ENCODE peak calls at places on chromosomes 5 and 9, in ten cellular contexts. Q is astrocyte of the cerebellum, Z is endodermal cell, A is foreskin fibroblast, E is upper lobe of left lung, M is neural crest cell, Y is A549, L is right lobe of liver, W is HFFc6, U is GM06990. T is an unnamed sample.

GRCh38 chr5:150544606-150545219 is 36.8 kb downstream of the NDST1 start:
- DNase-seq in A (peak), Z (peak), M (peak), Q (no peak), L (peak), U (peak), E (no peak), Y (peak), W (peak), T (no peak)

GRCh38 chr5:143146161-143146560 is 257.3 kb downstream of the NR3C1 start:
- DNase-seq in W (no peak), Q (no peak), Y (no peak), A (no peak), M (no peak), E (no peak), U (no peak), Z (no peak), L (no peak), T (no peak)

GRCh38 chr9:131856105-131856504 is 116.2 kb upstream of the RAPGEF1 start:
- DNase-seq in A (no peak), Y (peak), E (no peak), Q (no peak), L (no peak), Z (peak), W (no peak), M (no peak), U (no peak), T (no peak)

GRCh38 chr9:91771027-91771426 is 179.0 kb downstream of the ROR2 start:
- DNase-seq in E (no peak), W (peak), Q (peak), Z (peak), L (no peak), U (no peak), A (peak), Y (peak), M (no peak), T (no peak)

GRCh38 chr5:136802382-136802781 is 437.0 kb upstream of the TRPC7 start:
- DNase-seq in W (peak), Z (peak), Y (peak), U (no peak), E (no peak), M (no peak), Q (peak), A (no peak), L (no peak), T (no peak)

GRCh38 chr5:150661086-150661485 is at the start of gene MYOZ3:
- DNase-seq in Q (no peak), Z (peak), E (no peak), Y (no peak), L (peak), U (no peak), M (no peak), A (no peak), W (no peak), T (no peak)

GRCh38 chr9:29556317-29556716 is 1983.0 kb upstream of the C9orf72 start:
- DNase-seq in W (peak), Q (peak), Z (no peak), Y (peak), E (no peak), L (no peak), U (no peak), A (peak), M (no peak), T (no peak)

GRCh38 chr9:124733964-124734740 is 37.0 kb downstream of the NR6A1 start:
- DNase-seq in L (no peak), M (no peak), A (no peak), W (no peak), E (no peak), Y (no peak), Q (no peak), U (no peak), Z (no peak), T (no peak)

GRCh38 chr5:151150484-151151262 is 6.9 kb downstream of the ANXA6 start:
- DNase-seq in M (peak), Q (peak), E (no peak), Y (no peak), L (no peak), A (peak), W (peak), U (peak), Z (no peak), T (no peak)

GRCh38 chr5:71891856-71892255 is 172.8 kb downstream of the CARTPT start:
- DNase-seq in L (no peak), U (no peak), Y (peak), Z (peak), A (no peak), W (peak), E (no peak), M (no peak), Q (no peak), T (no peak)

GRCh38 chr5:76074487-76074886 is 8.7 kb upstream of the SV2C start:
- DNase-seq in W (no peak), M (no peak), A (no peak), Q (no peak), U (no peak), Y (no peak), Z (peak), E (no peak), L (no peak), T (no peak)

GRCh38 chr5:501833-502184 is 22.4 kb downstream of the SLC9A3 start:
- DNase-seq in W (no peak), E (peak), M (no peak), A (no peak), Q (no peak), L (no peak), U (no peak), Z (no peak), Y (no peak), T (no peak)

GRCh38 chr9:109941771-109942170 is 161.8 kb downstream of the PALM2AKAP2 start:
- DNase-seq in M (no peak), Y (no peak), L (no peak), W (no peak), U (no peak), Q (no peak), E (no peak), Z (no peak), A (no peak), T (no peak)

GRCh38 chr9:124574944-124575343 is 67.7 kb upstream of the NR5A1 start:
- DNase-seq in Z (no peak), A (peak), L (no peak), Y (peak), M (no peak), W (peak), U (no peak), Q (no peak), E (no peak), T (no peak)

GRCh38 chr5:173486826-173487225 is 129.6 kb downstream of the BOD1 start:
- DNase-seq in W (no peak), M (no peak), A (no peak), L (no peak), Y (no peak), U (no peak), E (no peak), Q (no peak), Z (peak), T (no peak)

GRCh38 chr5:9361835-9362234 is 184.0 kb downstream of the SEMA5A start:
- DNase-seq in M (peak), Q (no peak), W (peak), E (no peak), L (peak), Y (peak), Z (peak), A (no peak), U (peak), T (no peak)

GRCh38 chr5:89967806-89968444 is 441.6 kb downstream of the CETN3 start:
- DNase-seq in Y (no peak), Z (no peak), E (no peak), A (peak), U (no peak), W (no peak), M (no peak), L (no peak), Q (peak), T (no peak)

DNA sequence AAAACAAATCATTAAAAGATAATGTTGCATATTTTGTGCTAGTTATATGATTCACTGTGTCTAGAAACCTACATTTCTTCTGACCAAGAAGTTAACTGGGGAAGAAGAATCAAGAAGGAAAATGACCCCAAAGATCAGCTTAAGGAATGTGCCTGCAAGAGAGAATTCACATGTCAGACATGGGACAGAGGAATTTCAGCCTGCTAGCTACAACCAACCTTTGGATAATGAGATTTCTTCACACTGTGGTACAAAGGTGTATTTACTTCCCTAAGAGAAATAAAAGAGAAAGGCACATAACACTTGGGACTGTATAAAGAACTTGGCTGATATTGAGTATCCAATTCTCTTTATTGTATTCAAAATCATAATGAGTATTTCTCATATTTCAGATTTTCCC is 39.6 kb upstream of the ELL2 start:
- DNase-seq in Y (no peak), W (peak), Q (no peak), U (no peak), Z (no peak), L (no peak), E (no peak), A (no peak), M (no peak), T (no peak)
- TF ChIP-seq CTCF in Y (no peak), W (no peak), Q (no peak), U (no peak), Z (no peak), L (no peak), E (no peak), A (no peak), M (no peak), T (no peak)

GRCh38 chr5:133786432-133786831 is 174.1 kb upstream of the FSTL4 start:
- DNase-seq in Z (peak), M (no peak), A (no peak), Q (no peak), U (no peak), E (no peak), W (no peak), Y (no peak), L (no peak), T (no peak)

GRCh38 chr5:133785182-133785581 is 172.8 kb upstream of the FSTL4 start:
- DNase-seq in Z (peak), W (no peak), E (no peak), L (no peak), Y (no peak), A (no peak), Q (no peak), M (no peak), U (no peak), T (peak)

GRCh38 chr5:133789428-133789827 is 177.1 kb upstream of the FSTL4 start:
- DNase-seq in E (no peak), W (no peak), A (no peak), Q (no peak), L (no peak), Y (no peak), Z (peak), U (no peak), M (no peak), T (no peak)

GRCh38 chr5:133790898-133791297 is 177.5 kb downstream of the C5orf15 start:
- DNase-seq in E (no peak), Q (no peak), L (no peak), Y (no peak), A (no peak), W (no peak), Z (no peak), U (no peak), M (no peak), T (no peak)

DNA sequence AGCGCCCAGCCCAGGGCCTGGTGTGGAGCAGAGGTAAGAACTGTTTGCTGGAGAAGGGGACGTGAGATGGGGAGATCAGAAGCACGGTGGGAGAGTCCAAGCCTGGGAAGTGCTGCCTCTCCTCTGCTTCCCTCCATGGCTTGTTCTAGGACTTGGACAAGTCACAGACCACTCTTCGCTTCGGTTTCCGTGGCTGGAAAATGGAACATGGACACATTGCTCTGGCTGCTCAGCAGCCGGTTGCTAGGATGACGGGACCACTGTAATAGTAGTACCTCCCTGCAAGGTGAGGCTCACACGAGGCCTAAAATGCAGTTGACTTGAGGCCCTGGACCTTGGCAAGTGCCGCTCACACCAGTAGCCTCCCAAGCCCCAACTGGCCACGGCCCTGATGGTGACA is 175.8 kb upstream of the FSTL4 start:
- DNase-seq in U (no peak), E (no peak), W (no peak), Z (peak), Q (no peak), A (no peak), L (no peak), M (no peak), Y (no peak), T (no peak)
- TF ChIP-seq CTCF in U (no peak), E (no peak), W (no peak), Z (no peak), Q (no peak), A (no peak), L (no peak), M (no peak), Y (no peak), T (no peak)

GRCh38 chr9:121596515-121596914 is 54.9 kb upstream of the DAB2IP start:
- DNase-seq in W (peak), A (no peak), Z (no peak), L (no peak), Y (no peak), M (no peak), Q (no peak), E (no peak), U (no peak), T (no peak)

GRCh38 chr9:121599186-121599871 is 52.1 kb upstream of the DAB2IP start:
- DNase-seq in W (no peak), Z (peak), U (no peak), M (peak), A (no peak), Y (peak), L (peak), Q (no peak), E (peak), T (peak)

GRCh38 chr9:121599872-121600585 is 51.4 kb upstream of the DAB2IP start:
- DNase-seq in E (peak), Z (peak), M (no peak), Q (no peak), Y (no peak), A (no peak), L (no peak), W (no peak), U (no peak), T (no peak)

GRCh38 chr9:121597693-121598166 is 53.7 kb upstream of the DAB2IP start:
- DNase-seq in U (no peak), L (no peak), Y (no peak), W (no peak), M (no peak), A (no peak), Q (no peak), E (no peak), Z (no peak), T (no peak)

DNA sequence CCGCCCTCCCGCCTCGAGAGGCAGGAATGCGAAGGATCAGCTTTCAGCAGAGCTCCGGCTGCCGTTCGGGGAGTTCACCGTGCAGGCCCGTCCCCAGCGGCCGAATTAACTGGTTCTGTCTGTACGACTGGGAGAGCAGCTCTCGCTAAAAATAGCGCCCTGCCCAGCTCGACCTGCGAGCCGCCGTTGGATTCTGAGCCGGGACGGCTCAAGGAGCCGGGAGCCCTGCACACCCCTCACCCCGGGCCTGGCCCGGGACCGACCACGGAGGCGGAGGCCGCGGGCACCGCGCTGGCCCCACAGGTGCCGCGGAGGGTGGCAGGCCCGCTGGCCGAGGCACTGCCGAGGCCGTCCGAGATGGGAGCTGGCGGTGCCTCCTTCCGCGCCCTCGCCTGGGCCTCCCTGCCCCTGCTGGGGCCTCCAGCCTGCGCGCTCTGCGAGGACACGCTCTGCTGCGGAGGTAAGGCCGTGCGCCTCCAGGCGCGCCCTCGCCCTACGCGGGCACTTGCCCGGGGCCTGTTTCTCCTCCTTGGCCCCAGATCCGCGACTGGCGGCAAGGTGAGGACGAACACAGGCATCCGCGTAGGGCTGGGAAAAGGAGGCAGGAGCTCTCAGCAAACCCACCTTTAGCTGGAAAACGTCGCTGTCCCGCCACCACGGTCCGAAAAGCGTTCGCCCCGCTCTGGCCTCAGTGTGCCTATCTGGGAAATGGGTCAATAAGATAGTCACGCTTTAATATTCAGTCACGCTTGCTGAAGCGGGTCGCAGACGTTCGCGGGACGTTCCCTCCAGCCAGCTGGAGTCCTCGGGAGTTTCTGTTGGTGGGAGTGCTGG is 53.0 kb upstream of the DAB2IP start:
- DNase-seq in W (peak), A (peak), E (peak), Q (peak), U (no peak), L (peak), Y (no peak), M (peak), Z (peak), T (peak)
- TF ChIP-seq CTCF in W (peak), A (peak), E (no peak), Q (no peak), U (no peak), L (peak), Y (no peak), M (peak), Z (peak), T (peak)

GRCh38 chr5:131413605-131414559 is 150.0 kb downstream of the CDC42SE2 start:
- DNase-seq in U (peak), E (no peak), L (no peak), Z (no peak), M (no peak), A (peak), W (no peak), Y (no peak), Q (no peak), T (no peak)
- TF ChIP-seq CTCF in U (no peak), E (no peak), L (no peak), Z (no peak), M (no peak), A (no peak), W (no peak), Y (no peak), Q (no peak), T (no peak)

DNA sequence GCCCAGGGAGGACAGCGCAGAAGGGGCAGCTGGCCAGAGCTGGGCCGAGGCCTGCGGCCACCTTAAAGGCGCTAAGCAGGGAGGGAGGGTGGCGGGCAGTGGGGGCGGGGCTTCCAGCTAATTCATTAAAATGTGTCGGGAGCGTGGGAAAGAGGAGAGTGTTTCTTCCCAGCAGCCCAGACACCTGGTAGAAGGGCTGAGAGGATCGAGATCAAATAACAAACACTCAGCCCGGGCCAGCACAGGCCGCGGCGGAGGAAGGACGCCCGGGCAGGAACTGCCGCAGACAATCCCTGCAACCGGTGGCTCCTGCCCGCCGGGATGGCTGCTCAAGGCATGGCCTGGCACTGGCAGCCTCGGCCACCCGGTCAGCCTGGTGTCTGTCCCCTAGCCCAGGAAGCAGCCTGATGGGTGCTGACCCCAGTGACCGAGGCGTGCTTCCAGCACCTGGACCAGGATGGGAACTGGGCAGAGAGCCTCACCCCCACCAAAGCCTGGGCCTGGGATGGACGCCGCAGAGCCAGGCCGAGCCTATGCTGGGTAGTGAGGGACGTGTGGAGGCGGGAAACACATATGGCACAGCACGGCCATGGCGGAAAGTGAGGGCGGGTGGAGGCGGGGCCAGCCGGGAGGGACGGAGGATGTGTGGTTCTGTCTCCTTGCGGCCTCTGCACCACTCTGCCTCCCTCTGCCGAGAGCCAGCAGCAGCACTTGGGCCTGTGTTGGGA is 3.2 kb upstream of the NRARP start:
- DNase-seq in Y (peak), Q (no peak), U (peak), E (peak), M (no peak), A (peak), L (peak), Z (peak), W (peak), T (peak)
- TF ChIP-seq CTCF in Y (no peak), Q (peak), U (no peak), E (no peak), M (no peak), A (no peak), L (no peak), Z (no peak), W (no peak), T (no peak)

DNA sequence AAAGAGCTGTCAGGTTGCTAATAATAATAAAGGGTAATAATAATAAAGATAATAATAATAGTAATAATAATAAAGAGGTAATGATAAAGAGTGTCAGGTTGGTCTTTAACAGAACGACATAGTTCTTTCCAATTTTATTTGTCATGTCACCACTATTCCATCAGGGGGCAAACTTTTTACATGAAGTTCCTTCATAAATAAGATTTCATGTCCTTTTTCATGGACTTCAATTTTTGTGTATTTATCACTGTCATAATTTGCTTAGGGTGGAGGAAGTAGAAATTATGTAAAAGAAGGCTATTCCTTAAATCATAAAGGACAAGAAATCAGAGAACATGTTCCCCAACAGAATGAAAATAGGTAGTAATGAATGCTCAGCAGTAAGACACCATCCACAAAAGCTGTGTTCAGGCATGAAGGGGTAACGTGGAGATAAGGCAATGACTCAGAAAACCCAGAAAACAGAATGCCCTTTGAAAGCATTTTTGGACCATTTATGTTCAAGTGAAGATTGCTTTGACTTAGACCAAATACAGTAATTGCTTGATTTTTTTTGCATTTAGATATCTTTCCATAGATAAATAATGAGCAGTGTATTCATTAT is 72.7 kb downstream of the ZFAND5 start:
- DNase-seq in Z (no peak), Q (peak), Y (peak), M (no peak), U (no peak), L (no peak), W (peak), A (no peak), E (no peak), T (no peak)
- TF ChIP-seq CTCF in Z (peak), Q (peak), Y (peak), M (peak), U (peak), L (peak), W (peak), A (peak), E (peak), T (peak)

T was measured in type B pancreatic cell.